ENCODE peak calls at places on chromosomes 13 and 19, in ten cellular contexts. W is WTC11; O is ELF-1; R is activated effector memory CD4-positive, alpha-beta T cell treated with anti-CD3 and anti-CD28 coated beads, Interleukin-2, amount 50 U/mL, for 16 hours; B is effector CD4-positive, alpha-beta T cell; S is amniotic epithelial cell; L is activated T-cell treated with anti-CD3 and anti-CD28 coated beads for 48 hours; F is AG20443; P is iPS DF 6.9; G is MV-4-11. Z is an unnamed sample.

GRCh38 chr13:28751210-28751935 is 32.6 kb upstream of the SLC46A3 start:
- DNase-seq in B (no peak), O (peak), R (no peak), S (no peak), G (peak), F (no peak), W (no peak), L (no peak), P (no peak), Z (no peak)

GRCh38 chr19:30228726-30229523 is 143.3 kb upstream of the ZNF536 start:
- DNase-seq in G (no peak), R (no peak), B (no peak), F (peak), S (no peak), P (no peak), O (peak), W (no peak), L (no peak), Z (no peak)

GRCh38 chr19:40392894-40393517 is 3.0 kb upstream of the HIPK4 start:
- DNase-seq in B (no peak), L (no peak), S (no peak), P (no peak), R (no peak), G (no peak), O (peak), F (peak), W (no peak), Z (no peak)

GRCh38 chr19:1057185-1057857 is 9.6 kb upstream of the ARHGAP45 start:
- DNase-seq in F (no peak), L (no peak), B (no peak), P (no peak), R (peak), G (peak), W (no peak), S (peak), O (no peak), Z (peak)

GRCh38 chr13:53341144-53341510 is 312.5 kb downstream of the OLFM4 start:
- DNase-seq in O (peak), W (no peak), R (no peak), F (no peak), P (no peak), S (no peak), B (no peak), L (no peak), G (no peak), Z (no peak)

GRCh38 chr13:109700176-109700575 is 86.2 kb downstream of the IRS2 start:
- DNase-seq in G (peak), L (no peak), O (peak), W (no peak), F (peak), B (no peak), S (peak), P (no peak), R (no peak), Z (no peak)

GRCh38 chr13:30972888-30973377 is 40.5 kb downstream of the TEX26 start:
- DNase-seq in O (no peak), L (no peak), G (no peak), F (no peak), P (no peak), R (no peak), B (no peak), S (peak), W (no peak), Z (no peak)

GRCh38 chr19:4930664-4931063 is 21.4 kb downstream of the UHRF1 start:
- DNase-seq in W (no peak), R (no peak), G (no peak), S (peak), P (no peak), O (no peak), B (no peak), F (no peak), L (no peak), Z (no peak)

GRCh38 chr13:91313103-91313502 is 34.4 kb upstream of the MIR17HG start:
- DNase-seq in F (peak), O (no peak), B (no peak), S (peak), W (no peak), G (peak), L (no peak), P (peak), R (no peak), Z (no peak)

GRCh38 chr13:33723365-33723764 is 94.6 kb upstream of the RFC3 start:
- DNase-seq in P (no peak), W (no peak), O (no peak), S (no peak), L (no peak), G (peak), F (no peak), R (no peak), B (no peak), Z (no peak)

GRCh38 chr13:114100446-114101320 is 31.7 kb downstream of the RASA3 start:
- DNase-seq in L (no peak), P (no peak), F (no peak), G (no peak), B (no peak), R (peak), O (no peak), S (no peak), W (peak), Z (no peak)

GRCh38 chr19:3457531-3458228 is 22.6 kb downstream of the SMIM24 start:
- DNase-seq in R (no peak), F (no peak), O (no peak), W (no peak), L (no peak), B (no peak), G (no peak), S (no peak), P (no peak), Z (no peak)

GRCh38 chr19:1755467-1756155 is 2.3 kb downstream of the ONECUT3 start:
- DNase-seq in O (no peak), S (no peak), P (no peak), G (no peak), R (no peak), F (no peak), L (no peak), W (no peak), B (no peak), Z (no peak)

GRCh38 chr13:48235814-48236135 is 2.8 kb downstream of the ITM2B start:
- DNase-seq in L (no peak), F (no peak), P (no peak), W (no peak), G (no peak), O (no peak), R (no peak), S (no peak), B (no peak), Z (no peak)

GRCh38 chr13:25153736-25154135 is 18.4 kb downstream of the AMER2 start:
- DNase-seq in R (no peak), O (peak), P (no peak), S (no peak), G (no peak), B (no peak), F (no peak), L (no peak), W (no peak), Z (no peak)

GRCh38 chr13:25310891-25311290 is 9.5 kb downstream of the NUP58 start:
- DNase-seq in S (no peak), F (no peak), G (no peak), W (no peak), P (no peak), O (no peak), B (no peak), L (no peak), R (no peak), Z (no peak)

GRCh38 chr19:16088985-16089846 is 12.9 kb downstream of the TPM4 start:
- DNase-seq in F (no peak), G (no peak), W (no peak), O (no peak), L (no peak), R (no peak), B (no peak), P (no peak), S (no peak), Z (no peak)

GRCh38 chr13:102042746-102043145 is 359.1 kb downstream of the FGF14 start:
- DNase-seq in L (no peak), P (no peak), B (no peak), F (no peak), S (no peak), G (no peak), O (no peak), R (no peak), W (no peak), Z (no peak)

GRCh38 chr19:52942371-52943133 is 19.3 kb upstream of the ZNF888 start:
- DNase-seq in G (peak), F (peak), R (peak), B (peak), L (peak), W (peak), O (peak), P (no peak), S (peak), Z (peak)